ENCODE peak calls at places on chromosomes 3 and 15, in nine cellular contexts. K is astrocyte; E is suprapubic skin; O is stomach; S is gastrocnemius medialis; L is psoas muscle; I is bronchial epithelial cell; N is ascending aorta; H is naive thymus-derived CD4-positive, alpha-beta T cell. Y is an unnamed sample. For H3K36me3, the result is how much of the 10 kb centered on the place peaks cover.

GRCh38 chr3:71908001-71908400 is 123.1 kb upstream of the PROK2 start:
- DNase-seq in K (no peak), L (no peak), N (no peak), H (no peak), S (no peak), E (no peak), I (no peak), O (no peak), Y (no peak)

GRCh38 chr15:63049747-63050439 is 7.3 kb downstream of the TPM1 start:
- DNase-seq in S (no peak), L (no peak), E (no peak), K (no peak), H (no peak), N (no peak), O (no peak), I (no peak), Y (no peak)

GRCh38 chr3:109224333-109224732 is 87.8 kb downstream of the C3orf85 start:
- DNase-seq in N (no peak), S (no peak), O (peak), I (no peak), K (no peak), E (no peak), L (no peak), H (no peak), Y (no peak)

GRCh38 chr15:57415559-57415958 is 39.3 kb downstream of the CGNL1 start:
- DNase-seq in O (no peak), I (no peak), N (no peak), H (no peak), K (no peak), L (peak), E (no peak), S (no peak), Y (no peak)

GRCh38 chr15:81096398-81096797 is 37.7 kb upstream of the CFAP161 start:
- DNase-seq in N (no peak), S (no peak), L (no peak), K (no peak), E (no peak), O (no peak), I (no peak), H (no peak), Y (no peak)

GRCh38 chr3:42772670-42773408 is at the start of gene CCDC13:
- DNase-seq in N (peak), K (peak), L (peak), O (peak), S (peak), I (peak), E (peak), H (peak), Y (peak)

GRCh38 chr3:49006591-49007067 is 562 bp upstream of the WDR6 start:
- DNase-seq in S (no peak), H (no peak), N (peak), O (no peak), K (peak), L (peak), E (peak), I (no peak), Y (no peak)

GRCh38 chr15:43516801-43517353 is 531 bp upstream of the MAP1A start:
- DNase-seq in N (no peak), I (no peak), H (no peak), O (no peak), L (no peak), K (peak), E (no peak), S (no peak), Y (no peak)

GRCh38 chr15:67820992-67821783 is 4.1 kb upstream of the SKOR1 start:
- DNase-seq in S (no peak), N (no peak), K (peak), E (no peak), H (no peak), O (peak), I (no peak), L (peak), Y (no peak)

GRCh38 chr15:64503197-64503596 is 42.8 kb downstream of the ZNF609 start:
- DNase-seq in E (no peak), I (no peak), N (no peak), S (no peak), L (no peak), H (peak), O (no peak), K (peak), Y (no peak)

DNA sequence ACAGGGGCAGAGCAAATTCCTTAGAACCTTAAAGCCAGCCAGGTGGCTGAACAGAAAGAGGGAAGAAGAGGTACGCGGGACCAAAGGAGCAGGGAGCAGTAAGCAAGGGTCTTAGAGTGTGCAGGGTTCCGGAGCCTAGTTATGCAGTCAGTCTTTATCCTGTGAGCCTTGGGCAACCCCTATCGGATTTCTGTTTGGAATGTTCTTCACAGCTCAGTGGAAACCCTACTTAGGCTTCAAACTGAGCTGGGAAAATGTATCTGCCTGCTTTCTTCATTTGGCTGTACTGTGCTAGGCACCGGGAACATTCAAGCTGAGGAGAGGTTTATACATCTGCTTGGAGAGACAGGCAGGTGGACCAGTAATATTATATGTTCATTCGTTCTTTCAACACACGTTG is 37.1 kb downstream of the PSMD6 start:
- DNase-seq in N (no peak), L (no peak), E (no peak), H (no peak), S (no peak), I (no peak), O (no peak), K (no peak), Y (no peak)
- H3K36me3 ChIP-seq in N (under half), L (under half), E (half or more), H (half or more), S (under half), I (under half), O (half or more), K (under half), Y (under half)

DNA sequence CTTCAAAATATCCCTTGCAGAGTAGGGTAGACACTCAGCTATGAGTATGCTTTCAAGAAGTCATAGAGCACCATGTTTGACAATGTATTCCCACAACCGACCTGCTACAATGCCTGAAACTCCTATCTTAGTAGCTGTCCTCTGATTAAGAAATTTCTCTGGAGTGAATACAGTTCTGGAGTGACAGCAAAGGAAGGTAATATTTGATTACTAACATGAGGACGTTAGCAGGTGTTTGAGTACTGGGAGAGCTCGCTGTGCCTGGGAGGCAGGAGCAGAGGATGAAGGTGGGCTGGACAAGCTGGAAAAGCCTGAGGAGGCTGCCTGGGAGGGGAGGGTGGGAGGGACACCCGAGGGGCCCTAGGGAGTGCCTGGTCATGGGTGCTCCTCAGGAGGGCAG is 42.9 kb downstream of the PARP15 start:
- DNase-seq in I (no peak), O (no peak), E (no peak), H (no peak), S (no peak), L (no peak), N (no peak), K (no peak), Y (no peak)
- H3K36me3 ChIP-seq in I (under half), O (under half), E (under half), H (under half), S (under half), L (under half), N (under half), K (under half), Y (under half)

DNA sequence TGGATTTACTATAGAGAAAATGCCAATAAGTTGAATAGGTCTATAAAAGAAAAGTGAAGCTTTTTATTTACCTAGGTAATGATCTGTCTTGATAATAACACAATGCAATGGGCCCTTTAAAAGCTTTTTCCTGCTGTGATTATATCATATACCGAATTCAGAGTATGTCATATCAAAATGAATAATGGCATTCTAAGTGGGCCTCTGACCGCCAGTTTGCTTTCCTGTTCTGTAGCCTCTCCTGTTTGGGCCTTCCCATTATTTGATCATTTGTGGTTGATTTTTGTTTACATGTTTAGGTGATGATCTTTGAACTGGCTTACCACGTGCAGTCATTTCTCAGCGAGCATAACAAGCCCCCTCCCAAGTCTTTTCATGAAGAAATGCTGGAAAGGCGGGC is 14.9 kb downstream of the EIF2AK4 start:
- DNase-seq in H (no peak), N (no peak), K (no peak), O (no peak), S (no peak), L (no peak), E (no peak), I (no peak), Y (no peak)
- H3K36me3 ChIP-seq in H (under half), N (half or more), K (half or more), O (half or more), S (under half), L (under half), E (half or more), I (under half), Y (under half)

DNA sequence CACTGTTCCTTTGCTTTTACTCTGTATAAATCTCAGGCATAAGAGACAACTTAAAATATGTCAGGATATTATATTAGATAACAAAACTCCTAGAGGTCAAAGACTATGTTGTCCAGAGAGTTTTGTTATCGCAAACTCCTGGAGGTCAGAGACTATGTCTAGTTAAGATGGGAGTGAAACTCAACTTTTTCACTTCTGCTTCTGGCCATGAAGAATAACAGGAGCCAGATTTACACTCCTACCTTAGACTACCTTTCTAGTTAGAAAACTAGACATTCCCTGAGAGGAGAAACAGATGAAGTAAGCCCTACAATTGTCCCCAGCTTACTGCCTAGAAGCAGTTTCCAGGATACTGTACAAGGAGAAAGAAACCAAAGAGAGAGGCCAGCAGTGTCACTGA is 255.4 kb upstream of the UBE2E1 start:
- DNase-seq in O (no peak), N (no peak), E (no peak), L (no peak), K (no peak), H (no peak), I (no peak), S (no peak), Y (no peak)
- H3K36me3 ChIP-seq in O (under half), N (under half), E (under half), L (under half), K (under half), H (under half), I (under half), S (under half), Y (under half)

GRCh38 chr15:100612539-100612938 is 10.2 kb downstream of the ASB7 start:
- DNase-seq in K (no peak), S (no peak), O (no peak), N (no peak), E (no peak), I (no peak), L (no peak), H (no peak), Y (no peak)
- H3K36me3 ChIP-seq in K (under half), S (under half), O (half or more), N (under half), E (half or more), I (under half), L (under half), H (under half), Y (under half)

GRCh38 chr15:30929064-30929669 is 25.5 kb downstream of the FAN1 start:
- DNase-seq in H (no peak), O (no peak), N (no peak), L (no peak), S (no peak), E (no peak), I (no peak), K (no peak), Y (no peak)
- H3K36me3 ChIP-seq in H (under half), O (half or more), N (under half), L (under half), S (under half), E (half or more), I (under half), K (under half), Y (under half)

Y was measured in lung.